ENCODE peak calls at places on chromosomes 3 and 15, in six cellular contexts. D, L, Z, O, V and Y are unnamed samples.

GRCh38 chr3:33440578-33441321 is 545 bp upstream of the UBP1 start:
- DNase-seq in D (peak), L (peak), Z (peak), O (peak), V (peak), Y (no peak)

GRCh38 chr15:29938701-29939340 is 116.6 kb upstream of the TJP1 start:
- DNase-seq in D (no peak), L (no peak), Z (no peak), O (no peak), V (no peak), Y (no peak)

GRCh38 chr3:56630966-56631365 is 52.1 kb downstream of the TASOR start:
- DNase-seq in D (no peak), L (no peak), Z (no peak), O (no peak), V (no peak), Y (no peak)

GRCh38 chr15:91515188-91515754 is 338.2 kb upstream of the SLCO3A1 start:
- DNase-seq in D (peak), L (no peak), Z (no peak), O (no peak), V (peak), Y (no peak)

GRCh38 chr3:186042521-186043202 is 66.2 kb downstream of the ETV5 start:
- DNase-seq in D (no peak), L (no peak), Z (no peak), O (no peak), V (no peak), Y (no peak)

GRCh38 chr15:63998489-63998888 is 47.8 kb downstream of the DAPK2 start:
- DNase-seq in D (no peak), L (no peak), Z (no peak), O (no peak), V (no peak), Y (no peak)

GRCh38 chr3:195031574-195032003 is 239.4 kb downstream of the XXYLT1 start:
- DNase-seq in D (no peak), L (no peak), Z (no peak), O (no peak), V (no peak), Y (no peak)

GRCh38 chr3:184291738-184292445 is 7.1 kb upstream of the PSMD2 start:
- DNase-seq in D (no peak), L (no peak), Z (no peak), O (no peak), V (no peak), Y (no peak)

GRCh38 chr3:72641684-72642083 is 206.6 kb downstream of the SHQ1 start:
- DNase-seq in D (no peak), L (no peak), Z (no peak), O (no peak), V (no peak), Y (no peak)

GRCh38 chr3:78878011-78878410 is 889.8 kb downstream of the ROBO1 start:
- DNase-seq in D (no peak), L (no peak), Z (no peak), O (no peak), V (no peak), Y (no peak)